ENCODE peak calls at places on chromosome 6, in five cellular contexts. One of them, this sample, is unnamed.
A peak's percentile ranks its signal among the peaks of the same experiment; 100 is the strongest.

GRCh38 chr6:119627908-119628669 is 278.5 kb upstream of the MAN1A1 start:
- DNase-seq in kidney: no peak
- DNase-seq in right atrium auricular region: no peak
- DNase-seq in cardiac muscle cell: peak; percentile 30
- DNase-seq in GM20000: no peak
- DNase-seq in this sample: no peak

GRCh38 chr6:152136449-152136825 is 329.0 kb downstream of the ESR1 start:
- DNase-seq in kidney: no peak
- DNase-seq in right atrium auricular region: no peak
- DNase-seq in cardiac muscle cell: no peak
- DNase-seq in GM20000: no peak
- DNase-seq in this sample: no peak

GRCh38 chr6:143620461-143620860 is 57.3 kb upstream of the PHACTR2 start:
- DNase-seq in kidney: no peak
- DNase-seq in right atrium auricular region: no peak
- DNase-seq in cardiac muscle cell: peak; percentile 65
- DNase-seq in GM20000: no peak
- DNase-seq in this sample: no peak

GRCh38 chr6:39440039-39440426 is 117.5 kb upstream of the KCNK16 start:
- DNase-seq in kidney: no peak
- DNase-seq in right atrium auricular region: no peak
- DNase-seq in cardiac muscle cell: no peak
- DNase-seq in GM20000: no peak
- DNase-seq in this sample: no peak

GRCh38 chr6:87538510-87539260 is 51.1 kb downstream of the RARS2 start:
- DNase-seq in kidney: no peak
- DNase-seq in right atrium auricular region: no peak
- DNase-seq in cardiac muscle cell: no peak
- DNase-seq in GM20000: no peak
- DNase-seq in this sample: no peak

GRCh38 chr6:163023700-163024099 is 295.9 kb downstream of the PACRG start:
- DNase-seq in kidney: no peak
- DNase-seq in right atrium auricular region: no peak
- DNase-seq in cardiac muscle cell: no peak
- DNase-seq in GM20000: no peak
- DNase-seq in this sample: no peak

GRCh38 chr6:26305097-26305841 is 59.7 kb upstream of the BTN3A2 start:
- DNase-seq in kidney: peak; percentile 75
- DNase-seq in right atrium auricular region: peak; percentile 63
- DNase-seq in cardiac muscle cell: peak; percentile 81
- DNase-seq in GM20000: no peak
- DNase-seq in this sample: peak; percentile 73

GRCh38 chr6:7805828-7806227 is 79.9 kb downstream of the BMP6 start:
- DNase-seq in kidney: no peak
- DNase-seq in right atrium auricular region: no peak
- DNase-seq in cardiac muscle cell: peak; percentile 50
- DNase-seq in GM20000: no peak
- DNase-seq in this sample: no peak

GRCh38 chr6:140353536-140353935 is 979.1 kb upstream of the CITED2 start:
- DNase-seq in kidney: no peak
- DNase-seq in right atrium auricular region: no peak
- DNase-seq in cardiac muscle cell: no peak
- DNase-seq in GM20000: no peak
- DNase-seq in this sample: no peak

DNA sequence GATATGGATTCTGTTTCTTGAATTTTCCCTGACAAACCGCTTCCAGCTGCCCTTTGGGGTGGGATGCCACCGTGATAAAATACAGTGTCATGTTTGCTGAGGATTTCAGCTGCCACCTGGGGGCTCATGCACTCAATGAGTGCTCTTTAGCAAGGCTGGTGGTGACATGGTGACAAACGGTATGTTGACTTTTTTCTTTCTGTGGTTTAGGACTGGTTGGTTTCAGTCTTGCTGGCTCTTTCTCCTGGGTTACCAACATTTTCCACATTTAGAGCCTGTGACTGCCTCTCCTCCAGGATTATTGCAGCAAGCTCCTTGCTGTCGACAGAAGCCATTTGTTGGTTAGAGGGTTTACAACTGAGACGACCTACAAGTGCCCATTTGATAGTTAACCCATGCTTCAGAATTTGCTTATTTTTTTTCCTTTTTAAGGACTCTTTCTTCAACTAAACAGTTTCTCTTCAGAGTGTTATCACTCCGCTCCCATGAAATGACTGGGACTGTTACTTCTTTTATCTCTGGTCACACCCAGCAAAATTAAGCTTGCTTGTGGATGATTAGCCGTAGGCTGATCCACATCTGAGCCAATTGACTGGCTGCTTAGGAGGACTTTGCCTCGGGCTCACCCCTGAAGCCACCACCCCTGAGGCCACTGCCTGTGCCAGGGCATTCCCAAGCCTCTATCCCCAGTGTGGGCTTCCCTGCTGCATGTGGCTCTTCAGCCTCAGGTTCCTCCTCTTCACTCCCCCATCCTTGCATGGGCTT is 48.4 kb upstream of the CDYL start:
- DNase-seq in kidney: no peak
- DNase-seq in right atrium auricular region: no peak
- DNase-seq in cardiac muscle cell: peak; percentile 10
- DNase-seq in GM20000: peak; percentile 34
- DNase-seq in this sample: no peak
- TF ChIP-seq CTCF in kidney: no peak
- TF ChIP-seq CTCF in right atrium auricular region: no peak
- TF ChIP-seq CTCF in cardiac muscle cell: no peak
- TF ChIP-seq CTCF in GM20000: no peak
- TF ChIP-seq CTCF in this sample: no peak

GRCh38 chr6:50185006-50185405 is 135.3 kb upstream of the DEFB112 start:
- DNase-seq in kidney: no peak
- DNase-seq in right atrium auricular region: no peak
- DNase-seq in cardiac muscle cell: no peak
- DNase-seq in GM20000: no peak
- DNase-seq in this sample: no peak
- TF ChIP-seq CTCF in kidney: peak; percentile 37
- TF ChIP-seq CTCF in right atrium auricular region: no peak
- TF ChIP-seq CTCF in cardiac muscle cell: no peak
- TF ChIP-seq CTCF in GM20000: peak; percentile 12
- TF ChIP-seq CTCF in this sample: peak; percentile 39

DNA sequence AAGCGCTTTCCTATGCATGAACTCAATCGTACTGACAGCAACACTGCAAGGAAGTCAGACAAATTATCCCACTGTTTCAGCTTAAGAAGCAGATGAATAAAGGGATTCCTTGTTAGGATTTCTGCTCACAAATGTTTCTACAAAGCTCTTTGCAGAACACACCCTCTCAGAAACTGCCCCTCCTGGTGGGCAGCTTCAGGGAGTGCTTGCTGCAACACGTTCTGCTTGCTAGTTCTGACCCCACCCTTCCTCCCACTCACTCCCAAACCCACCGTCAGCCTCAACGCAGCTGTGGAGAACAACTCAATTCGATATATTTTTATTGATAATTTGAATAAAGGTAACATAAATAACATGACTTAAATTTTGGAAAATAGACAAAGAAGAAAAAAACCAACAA is 250.8 kb upstream of the PRDM1 start:
- DNase-seq in kidney: no peak
- DNase-seq in right atrium auricular region: no peak
- DNase-seq in cardiac muscle cell: no peak
- DNase-seq in GM20000: no peak
- DNase-seq in this sample: peak; percentile 39
- TF ChIP-seq CTCF in kidney: no peak
- TF ChIP-seq CTCF in right atrium auricular region: peak; percentile 44
- TF ChIP-seq CTCF in cardiac muscle cell: no peak
- TF ChIP-seq CTCF in GM20000: no peak
- TF ChIP-seq CTCF in this sample: peak; percentile 40

DNA sequence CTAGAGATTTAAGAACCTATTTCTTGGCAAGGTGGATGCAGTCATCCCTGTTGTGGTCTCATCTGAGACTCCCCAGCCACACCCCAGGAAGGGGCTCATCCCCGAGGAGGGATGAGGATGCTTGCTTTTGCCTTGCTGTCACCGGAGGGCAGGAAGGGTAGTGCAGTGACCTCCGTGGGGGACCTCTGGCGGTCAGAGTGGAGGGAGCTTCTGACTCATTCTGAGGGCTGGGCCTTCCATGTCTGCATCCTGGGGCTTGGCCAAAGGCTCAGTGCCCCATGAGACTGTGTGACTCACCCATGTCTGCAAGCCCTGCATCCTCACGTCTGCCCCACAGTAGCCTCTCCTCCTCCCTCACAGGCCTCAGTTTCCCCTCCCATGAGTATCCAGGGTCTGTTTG is 38.7 kb downstream of the UQCC2 start:
- DNase-seq in kidney: peak; percentile 94
- DNase-seq in right atrium auricular region: peak; percentile 78
- DNase-seq in cardiac muscle cell: peak; percentile 93
- DNase-seq in GM20000: peak; percentile 69
- DNase-seq in this sample: peak; percentile 32
- TF ChIP-seq CTCF in kidney: peak; percentile 34
- TF ChIP-seq CTCF in right atrium auricular region: peak; percentile 56
- TF ChIP-seq CTCF in cardiac muscle cell: peak; percentile 70
- TF ChIP-seq CTCF in GM20000: no peak
- TF ChIP-seq CTCF in this sample: no peak

DNA sequence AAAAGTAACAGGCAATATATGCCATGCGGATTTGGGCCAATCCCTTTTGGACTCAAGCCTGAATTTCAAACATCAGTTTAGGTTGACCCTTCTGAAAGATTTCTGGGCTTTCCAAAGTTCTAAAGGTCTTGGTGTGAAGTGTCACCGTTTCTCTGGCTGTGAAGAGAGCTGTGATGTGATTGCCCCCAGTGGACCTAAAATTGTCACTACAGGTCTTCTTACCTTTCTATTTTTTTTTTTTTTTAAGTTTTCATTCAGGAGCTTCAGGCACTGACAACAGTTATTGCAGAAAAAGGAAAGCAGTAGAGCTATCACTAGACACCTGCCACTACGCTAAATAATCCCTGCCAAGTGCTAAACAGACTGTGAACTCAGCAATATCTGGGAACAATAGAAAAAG is 75.7 kb upstream of the OPRM1 start:
- DNase-seq in kidney: no peak
- DNase-seq in right atrium auricular region: no peak
- DNase-seq in cardiac muscle cell: no peak
- DNase-seq in GM20000: no peak
- DNase-seq in this sample: no peak
- TF ChIP-seq CTCF in kidney: no peak
- TF ChIP-seq CTCF in right atrium auricular region: no peak
- TF ChIP-seq CTCF in cardiac muscle cell: no peak
- TF ChIP-seq CTCF in GM20000: no peak
- TF ChIP-seq CTCF in this sample: no peak

GRCh38 chr6:110449545-110449903 is 26.9 kb downstream of the SLC22A16 start:
- DNase-seq in kidney: no peak
- DNase-seq in right atrium auricular region: no peak
- DNase-seq in cardiac muscle cell: peak; percentile 60
- DNase-seq in GM20000: no peak
- DNase-seq in this sample: no peak
- TF ChIP-seq CTCF in kidney: no peak
- TF ChIP-seq CTCF in right atrium auricular region: no peak
- TF ChIP-seq CTCF in cardiac muscle cell: no peak
- TF ChIP-seq CTCF in GM20000: no peak
- TF ChIP-seq CTCF in this sample: no peak

GRCh38 chr6:46862381-46862780 is 59.4 kb downstream of the ADGRF5 start:
- DNase-seq in kidney: no peak
- DNase-seq in right atrium auricular region: no peak
- DNase-seq in cardiac muscle cell: no peak
- DNase-seq in GM20000: no peak
- DNase-seq in this sample: no peak
- TF ChIP-seq CTCF in kidney: no peak
- TF ChIP-seq CTCF in right atrium auricular region: no peak
- TF ChIP-seq CTCF in cardiac muscle cell: no peak
- TF ChIP-seq CTCF in GM20000: no peak
- TF ChIP-seq CTCF in this sample: no peak

DNA sequence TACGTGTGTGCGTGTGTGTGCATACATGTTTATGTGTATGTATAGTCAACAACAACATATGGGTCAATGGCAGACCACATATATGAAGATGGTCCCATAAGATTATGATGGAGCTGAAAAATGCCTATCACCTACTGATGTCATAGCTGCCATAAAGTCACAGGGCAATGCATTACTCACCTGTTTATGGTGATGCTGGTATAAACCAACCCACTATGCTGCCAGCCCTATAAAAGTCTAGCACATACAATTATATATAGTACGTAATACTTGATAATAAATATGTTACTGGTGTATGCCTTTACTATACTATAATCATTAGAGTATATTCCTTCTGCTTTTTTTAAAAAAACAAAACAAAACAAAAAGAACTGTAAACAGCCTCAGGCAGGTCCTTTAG is 148.4 kb upstream of the ARID1B start:
- DNase-seq in kidney: no peak
- DNase-seq in right atrium auricular region: no peak
- DNase-seq in cardiac muscle cell: no peak
- DNase-seq in GM20000: no peak
- DNase-seq in this sample: no peak
- TF ChIP-seq CTCF in kidney: no peak
- TF ChIP-seq CTCF in right atrium auricular region: no peak
- TF ChIP-seq CTCF in cardiac muscle cell: no peak
- TF ChIP-seq CTCF in GM20000: no peak
- TF ChIP-seq CTCF in this sample: no peak

DNA sequence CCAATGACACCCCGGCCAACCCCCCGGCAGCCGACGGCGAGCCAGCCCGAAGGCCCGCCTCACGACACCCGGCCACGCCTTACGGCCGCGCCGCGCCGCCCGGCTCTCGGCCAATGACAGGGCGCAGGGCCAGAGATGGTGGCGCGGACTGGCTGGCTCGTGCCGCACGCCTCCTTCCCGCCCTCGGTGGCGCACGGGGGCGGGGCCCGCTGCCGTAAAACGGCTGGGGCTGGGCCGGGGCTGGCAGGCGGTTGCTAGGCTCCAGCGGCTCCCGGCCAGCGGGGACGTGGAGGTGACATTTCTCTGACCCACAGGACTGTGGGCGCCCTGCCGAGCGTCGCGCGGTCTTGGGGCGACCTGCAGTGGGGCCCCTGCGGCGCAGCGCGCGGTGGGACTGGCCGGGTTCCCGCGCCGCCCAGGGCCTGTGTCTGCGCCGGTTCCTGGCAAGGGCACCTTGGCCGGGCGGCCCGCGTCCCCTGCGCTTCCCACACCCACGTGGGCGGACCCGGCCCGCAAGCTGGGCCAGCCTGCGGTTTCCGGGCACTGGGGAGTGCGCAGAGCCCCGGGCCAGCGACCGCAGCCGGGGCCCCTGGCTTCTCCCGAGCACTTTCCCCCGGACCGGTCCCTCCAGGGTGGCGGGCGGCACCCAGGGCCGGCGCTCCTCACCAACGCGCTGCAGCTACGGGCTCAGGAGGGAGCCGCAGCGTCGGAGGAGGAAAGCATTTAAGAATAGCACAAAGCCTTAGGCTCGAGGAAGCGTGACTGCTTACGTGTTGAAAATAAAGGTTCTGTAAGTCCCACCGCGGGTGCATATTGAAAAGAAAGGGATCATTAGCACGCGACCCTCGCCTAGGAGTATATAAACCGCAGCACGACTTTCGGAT is at the start of gene MPC1:
- DNase-seq in kidney: peak; percentile 98
- DNase-seq in right atrium auricular region: peak; percentile 96
- DNase-seq in cardiac muscle cell: peak; percentile 98
- DNase-seq in GM20000: peak; percentile 99
- DNase-seq in this sample: peak; percentile 97
- TF ChIP-seq CTCF in kidney: no peak
- TF ChIP-seq CTCF in right atrium auricular region: peak; percentile 10
- TF ChIP-seq CTCF in cardiac muscle cell: no peak
- TF ChIP-seq CTCF in GM20000: no peak
- TF ChIP-seq CTCF in this sample: no peak

GRCh38 chr6:77173472-77174074 is 289.7 kb downstream of the HTR1B start:
- DNase-seq in kidney: peak; percentile 39
- DNase-seq in right atrium auricular region: no peak
- DNase-seq in cardiac muscle cell: peak; percentile 39
- DNase-seq in GM20000: no peak
- DNase-seq in this sample: no peak
- TF ChIP-seq CTCF in kidney: no peak
- TF ChIP-seq CTCF in right atrium auricular region: no peak
- TF ChIP-seq CTCF in cardiac muscle cell: peak; percentile 27
- TF ChIP-seq CTCF in GM20000: no peak
- TF ChIP-seq CTCF in this sample: no peak